ENCODE peak calls at places on chromosomes 7 and 10, in six cellular contexts. M is AG09319, E is gastrocnemius medialis, L is right lobe of liver, G is adrenal gland, W is fibroblast of the aortic adventitia. K is an unnamed sample.

GRCh38 chr10:86413046-86413728 is 46.6 kb upstream of the GRID1 start:
- DNase-seq in M (no peak), E (no peak), L (no peak), G (no peak), W (peak; percentile 76), K (no peak)

GRCh38 chr7:70681847-70682350 is 450.0 kb upstream of the GALNT17 start:
- DNase-seq in M (no peak), E (no peak), L (peak; percentile 58), G (no peak), W (no peak), K (no peak)

GRCh38 chr7:132485136-132485535 is 91.1 kb downstream of the PLXNA4 start:
- DNase-seq in M (no peak), E (no peak), L (no peak), G (no peak), W (no peak), K (no peak)

GRCh38 chr10:45555789-45556188 is 116.8 kb downstream of the ZFAND4 start:
- DNase-seq in M (no peak), E (no peak), L (no peak), G (no peak), W (peak; percentile 47), K (no peak)

GRCh38 chr10:74333174-74333573 is 182.2 kb downstream of the ADK start:
- DNase-seq in M (peak; percentile 41), E (no peak), L (no peak), G (no peak), W (peak; percentile 84), K (no peak)

GRCh38 chr7:90569368-90569767 is 26.8 kb upstream of the CDK14 start:
- DNase-seq in M (no peak), E (no peak), L (no peak), G (no peak), W (no peak), K (no peak)

GRCh38 chr10:25176421-25176968 is 1.7 kb downstream of the GPR158 start:
- DNase-seq in M (no peak), E (no peak), L (no peak), G (no peak), W (no peak), K (no peak)

GRCh38 chr10:1107004-1107403 is 50.8 kb downstream of the WDR37 start:
- DNase-seq in M (no peak), E (no peak), L (no peak), G (no peak), W (no peak), K (no peak)

GRCh38 chr7:51033722-51034530 is 251.2 kb upstream of the GRB10 start:
- DNase-seq in M (no peak), E (no peak), L (peak; percentile 19), G (no peak), W (no peak), K (no peak)

GRCh38 chr7:1090236-1090635 is 2.3 kb downstream of the GPER1 start:
- DNase-seq in M (no peak), E (no peak), L (no peak), G (no peak), W (no peak), K (no peak)

GRCh38 chr10:106705576-106706526 is 458.7 kb downstream of the SORCS1 start:
- DNase-seq in M (peak; percentile 20), E (peak; percentile 17), L (peak; percentile 59), G (peak; percentile 36), W (peak; percentile 45), K (no peak)

GRCh38 chr10:67606572-67606971 is 89.4 kb downstream of the CTNNA3 start:
- DNase-seq in M (no peak), E (no peak), L (no peak), G (no peak), W (peak; percentile 56), K (no peak)

GRCh38 chr7:155257482-155258232 is 40.0 kb upstream of the INSIG1 start:
- DNase-seq in M (peak; percentile 73), E (peak; percentile 82), L (peak; percentile 76), G (peak; percentile 36), W (peak; percentile 95), K (peak; percentile 46)

GRCh38 chr10:43962346-43963191 is 313.9 kb upstream of the ZNF32 start:
- DNase-seq in M (peak; percentile 38), E (no peak), L (no peak), G (peak; percentile 49), W (peak; percentile 29), K (no peak)

GRCh38 chr10:50508315-50509051 is 115.3 kb downstream of the SGMS1 start:
- DNase-seq in M (no peak), E (no peak), L (no peak), G (no peak), W (no peak), K (no peak)

GRCh38 chr10:103645141-103646054 is 151.9 kb downstream of the NEURL1 start:
- DNase-seq in M (peak; percentile 91), E (peak; percentile 71), L (no peak), G (peak; percentile 91), W (peak; percentile 93), K (peak; percentile 67)

GRCh38 chr7:35753761-35754603 is 46.9 kb upstream of the SEPTIN7 start:
- DNase-seq in M (no peak), E (peak; percentile 56), L (no peak), G (peak; percentile 42), W (peak; percentile 88), K (no peak)

GRCh38 chr7:134712196-134712595 is 65.5 kb downstream of the BPGM start:
- DNase-seq in M (no peak), E (no peak), L (no peak), G (no peak), W (no peak), K (no peak)

GRCh38 chr10:117903854-117904253 is 142.9 kb downstream of the RAB11FIP2 start:
- DNase-seq in M (no peak), E (no peak), L (no peak), G (no peak), W (no peak), K (no peak)

GRCh38 chr10:47447740-47448139 is 36.2 kb downstream of the ANXA8 start:
- DNase-seq in M (no peak), E (no peak), L (no peak), G (no peak), W (no peak), K (no peak)

GRCh38 chr10:89364533-89364932 is 13.3 kb upstream of the IFIT1B start:
- DNase-seq in M (no peak), E (no peak), L (no peak), G (no peak), W (no peak), K (no peak)

GRCh38 chr10:46526682-46527038 is 29.8 kb downstream of the GPRIN2 start:
- DNase-seq in M (no peak), E (peak; percentile 10), L (peak; percentile 52), G (no peak), W (no peak), K (peak; percentile 80)

GRCh38 chr7:50621206-50621605 is 56.0 kb upstream of the DDC start:
- DNase-seq in M (no peak), E (no peak), L (no peak), G (no peak), W (no peak), K (no peak)

GRCh38 chr7:33463131-33463530 is 333.8 kb downstream of the BBS9 start:
- DNase-seq in M (no peak), E (no peak), L (no peak), G (no peak), W (no peak), K (no peak)

GRCh38 chr7:137943132-137943551 is 58.7 kb downstream of the CREB3L2 start:
- DNase-seq in M (no peak), E (peak; percentile 27), L (no peak), G (peak; percentile 83), W (peak; percentile 96), K (no peak)

DNA sequence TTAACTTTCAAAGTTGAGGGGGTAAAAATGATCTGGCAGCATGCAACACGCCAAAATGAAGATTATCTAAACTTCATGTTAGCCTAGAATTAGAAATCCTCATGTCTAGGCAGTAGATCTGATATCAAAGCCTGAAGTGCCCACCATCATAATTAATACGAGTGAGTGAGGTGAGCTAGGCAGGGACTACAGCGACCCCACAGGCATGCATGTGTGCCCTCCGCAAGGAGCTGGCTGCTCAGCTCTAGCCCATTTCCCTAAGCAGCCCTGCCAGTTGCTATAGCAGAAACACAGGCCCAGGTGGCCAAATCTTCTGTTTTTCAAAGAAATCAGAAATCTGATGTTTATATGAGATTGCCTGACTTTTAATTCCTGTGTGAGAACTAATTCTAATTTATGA is 93.1 kb upstream of the IFRD1 start:
- DNase-seq in M (no peak), E (no peak), L (no peak), G (no peak), W (no peak), K (no peak)
- TF ChIP-seq CTCF in M (no peak), E (no peak), L (no peak), G (no peak), W (no peak), K (no peak)

GRCh38 chr7:44567884-44568283 is 5.8 kb downstream of the DDX56 start:
- DNase-seq in M (no peak), E (no peak), L (no peak), G (no peak), W (no peak), K (no peak)

GRCh38 chr7:44566680-44567079 is 7.0 kb downstream of the DDX56 start:
- DNase-seq in M (no peak), E (no peak), L (no peak), G (no peak), W (no peak), K (no peak)

GRCh38 chr7:44565097-44565794 is 8.5 kb downstream of the DDX56 start:
- DNase-seq in M (no peak), E (peak; percentile 65), L (peak; percentile 79), G (peak; percentile 70), W (peak; percentile 59), K (peak; percentile 52)

GRCh38 chr7:44564606-44565005 is 9.1 kb downstream of the DDX56 start:
- DNase-seq in M (no peak), E (no peak), L (no peak), G (peak; percentile 8), W (no peak), K (no peak)

GRCh38 chr7:44565795-44566559 is 7.7 kb downstream of the DDX56 start:
- DNase-seq in M (no peak), E (no peak), L (no peak), G (no peak), W (no peak), K (no peak)
- TF ChIP-seq CTCF in M (no peak), E (peak; percentile 37), L (no peak), G (no peak), W (no peak), K (peak; percentile 39)

GRCh38 chr7:26278769-26279168 is 12.9 kb upstream of the SNX10 start:
- DNase-seq in M (no peak), E (no peak), L (no peak), G (peak; percentile 36), W (peak; percentile 2), K (no peak)
- TF ChIP-seq CTCF in M (no peak), E (no peak), L (peak; percentile 57), G (no peak), W (peak; percentile 11), K (peak; percentile 11)

GRCh38 chr7:30908681-30909080 is 3.0 kb upstream of the AQP1 start:
- DNase-seq in M (no peak), E (no peak), L (no peak), G (no peak), W (no peak), K (no peak)
- TF ChIP-seq CTCF in M (no peak), E (no peak), L (no peak), G (no peak), W (no peak), K (no peak)

K was measured in left lung.